ENCODE peak calls at places on chromosomes 11 and 22, in nine cellular contexts. W, I, X, L, B, U, Z, K and R are unnamed samples.

GRCh38 chr22:24157783-24158170 is 23.5 kb upstream of the SUSD2 start:
- DNase-seq in L (no peak), I (no peak), Z (peak; percentile 86), W (no peak), B (no peak), U (peak; percentile 31), K (no peak), X (no peak), R (peak; percentile 29)

GRCh38 chr11:113994077-113994954 is 19.4 kb downstream of the HTR3A start:
- DNase-seq in X (peak; percentile 43), Z (peak; percentile 73), W (peak; percentile 32), B (no peak), U (no peak), L (no peak), I (peak; percentile 27), K (no peak), R (no peak)

GRCh38 chr11:65786786-65787636 is at the start of gene OVOL1:
- DNase-seq in L (no peak), U (no peak), Z (peak; percentile 84), W (no peak), B (peak; percentile 91), X (no peak), K (no peak), I (no peak), R (no peak)

GRCh38 chr11:134607963-134608750 is 196.1 kb upstream of the B3GAT1 start:
- DNase-seq in K (no peak), I (no peak), U (no peak), Z (no peak), W (no peak), B (no peak), X (no peak), L (no peak), R (no peak)

GRCh38 chr11:15849265-15849664 is 507.1 kb downstream of the SOX6 start:
- DNase-seq in W (no peak), K (no peak), U (no peak), Z (no peak), B (no peak), L (no peak), I (no peak), X (no peak), R (no peak)

GRCh38 chr22:33873186-33873585 is 47.1 kb downstream of the LARGE1 start:
- DNase-seq in U (no peak), Z (peak; percentile 66), B (no peak), K (no peak), W (no peak), L (no peak), I (no peak), X (no peak), R (no peak)

GRCh38 chr11:75229466-75229865 is 11.1 kb upstream of the TPBGL start:
- DNase-seq in X (no peak), I (no peak), L (no peak), B (peak; percentile 32), W (no peak), Z (no peak), K (no peak), U (no peak), R (no peak)

GRCh38 chr22:37021710-37022482 is 2.4 kb downstream of the MPST start:
- DNase-seq in B (no peak), Z (peak; percentile 89), L (peak; percentile 13), W (peak; percentile 78), I (peak; percentile 48), K (peak; percentile 41), X (peak; percentile 76), U (no peak), R (peak; percentile 47)

GRCh38 chr11:122711831-122712378 is 56.4 kb downstream of the UBASH3B start:
- DNase-seq in Z (no peak), K (no peak), L (peak; percentile 46), U (peak; percentile 16), I (peak; percentile 60), X (no peak), W (peak; percentile 64), B (no peak), R (peak; percentile 83)

GRCh38 chr22:36913431-36914382 is at the start of gene CSF2RB:
- DNase-seq in K (no peak), B (peak; percentile 80), X (no peak), I (no peak), Z (peak; percentile 91), L (no peak), W (no peak), U (no peak), R (no peak)